ENCODE peak calls at places on chromosome 22, in nine cellular contexts. D is AG10803; F is progenitor cell of endocrine pancreas; P is Calu3; A is BJ; C is MCF 10A; Q is stimulated activated naive CD8-positive, alpha-beta T cell treated with anti-CD3 and anti-CD28 coated beads, Interleukin-15, amount 100 ng/mL, for 72 hours; S is NCI-H460; Z is activated T-helper 1 cell treated with anti-CD3 and anti-CD28 coated beads, Interleukin-12 subunit alpha, Interleukin-12 subunit beta, Interleukin-2, Interleukin-4 antibody, amounts not matched to agents 30 ng/mL and 10 ng/mL and 1 ng/mL, durations not matched to agents 14 hours and 24 hours and 36 hours. R is an unnamed sample.

GRCh38 chr22:19105867-19106802 is 16.1 kb downstream of the DGCR2 start:
- DNase-seq in D (no peak), F (no peak), P (no peak), A (no peak), C (peak; percentile 35), Q (no peak), S (no peak), Z (no peak), R (peak; percentile 22)

GRCh38 chr22:24503137-24503850 is 8.2 kb downstream of the UPB1 start:
- DNase-seq in D (peak; percentile 56), F (no peak), P (peak; percentile 76), A (no peak), C (peak; percentile 67), Q (peak; percentile 40), S (peak; percentile 24), Z (no peak), R (peak; percentile 22)

GRCh38 chr22:19498866-19499190 is 19.1 kb downstream of the CDC45 start:
- DNase-seq in D (no peak), F (no peak), P (no peak), A (no peak), C (no peak), Q (no peak), S (no peak), Z (no peak), R (no peak)

GRCh38 chr22:27800250-27801131 is 1.1 kb downstream of the MN1 start:
- DNase-seq in D (no peak), F (no peak), P (peak; percentile 9), A (no peak), C (no peak), Q (no peak), S (no peak), Z (no peak), R (no peak)

GRCh38 chr22:28920757-28921584 is 37.6 kb downstream of the ZNRF3 start:
- DNase-seq in D (no peak), F (no peak), P (no peak), A (no peak), C (no peak), Q (no peak), S (no peak), Z (no peak), R (no peak)

GRCh38 chr22:47203554-47203991 is 441.1 kb downstream of the TBC1D22A start:
- DNase-seq in D (no peak), F (no peak), P (no peak), A (no peak), C (no peak), Q (no peak), S (no peak), Z (no peak), R (no peak)

GRCh38 chr22:27110985-27111451 is 453.6 kb downstream of the MIAT start:
- DNase-seq in D (peak; percentile 56), F (no peak), P (peak; percentile 27), A (no peak), C (no peak), Q (no peak), S (no peak), Z (no peak), R (no peak)

GRCh38 chr22:17896552-17896951 is 122.3 kb upstream of the BID start:
- DNase-seq in D (peak; percentile 17), F (peak; percentile 25), P (no peak), A (no peak), C (no peak), Q (no peak), S (no peak), Z (no peak), R (no peak)

GRCh38 chr22:44429941-44430587 is 68.0 kb downstream of the RTL6 start:
- DNase-seq in D (no peak), F (no peak), P (no peak), A (no peak), C (no peak), Q (no peak), S (no peak), Z (no peak), R (no peak)

GRCh38 chr22:29617922-29618629 is 14.6 kb downstream of the NF2 start:
- DNase-seq in D (peak; percentile 57), F (no peak), P (peak; percentile 59), A (no peak), C (peak; percentile 32), Q (no peak), S (no peak), Z (no peak), R (no peak)

GRCh38 chr22:43440556-43440955 is 28.7 kb downstream of the MPPED1 start:
- DNase-seq in D (no peak), F (no peak), P (no peak), A (no peak), C (no peak), Q (no peak), S (no peak), Z (no peak), R (no peak)

GRCh38 chr22:42581762-42582716 is 28.3 kb downstream of the SERHL2 start:
- DNase-seq in D (peak; percentile 58), F (peak; percentile 58), P (peak; percentile 87), A (peak; percentile 5), C (peak; percentile 67), Q (peak; percentile 74), S (peak; percentile 41), Z (peak; percentile 77), R (peak; percentile 70)

GRCh38 chr22:22168190-22168940 is 76.2 kb upstream of the VPREB1 start:
- DNase-seq in D (peak; percentile 57), F (no peak), P (peak; percentile 49), A (no peak), C (peak; percentile 53), Q (peak; percentile 21), S (peak; percentile 51), Z (no peak), R (no peak)

GRCh38 chr22:30435674-30436126 is 10.1 kb downstream of the MTFP1 start:
- DNase-seq in D (no peak), F (no peak), P (no peak), A (no peak), C (no peak), Q (peak; percentile 69), S (peak; percentile 52), Z (peak; percentile 56), R (peak; percentile 79)

GRCh38 chr22:26616650-26617049 is 1.2 kb downstream of the CRYBB1 start:
- DNase-seq in D (no peak), F (no peak), P (no peak), A (no peak), C (no peak), Q (no peak), S (no peak), Z (no peak), R (no peak)

GRCh38 chr22:39252461-39253391 is 7.9 kb upstream of the PDGFB start:
- DNase-seq in D (no peak), F (no peak), P (no peak), A (no peak), C (no peak), Q (no peak), S (no peak), Z (no peak), R (no peak)

GRCh38 chr22:29816539-29816938 is 21.5 kb downstream of the ASCC2 start:
- DNase-seq in D (peak; percentile 7), F (no peak), P (no peak), A (no peak), C (no peak), Q (no peak), S (no peak), Z (no peak), R (no peak)

GRCh38 chr22:40434101-40434500 is 63.7 kb downstream of the SGSM3 start:
- DNase-seq in D (peak; percentile 23), F (no peak), P (no peak), A (no peak), C (no peak), Q (no peak), S (no peak), Z (no peak), R (no peak)

GRCh38 chr22:31734512-31734911 is 15.4 kb downstream of the PRR14L start:
- DNase-seq in D (peak; percentile 75), F (no peak), P (no peak), A (peak; percentile 40), C (peak; percentile 54), Q (no peak), S (no peak), Z (no peak), R (no peak)

GRCh38 chr22:47289316-47289985 is 527.0 kb downstream of the TBC1D22A start:
- DNase-seq in D (no peak), F (no peak), P (no peak), A (no peak), C (no peak), Q (no peak), S (no peak), Z (no peak), R (no peak)

GRCh38 chr22:25386538-25386884 is 167.1 kb downstream of the CRYBB2 start:
- DNase-seq in D (no peak), F (no peak), P (no peak), A (no peak), C (no peak), Q (no peak), S (no peak), Z (no peak), R (no peak)

GRCh38 chr22:24428751-24429410 is 1.5 kb downstream of the ADORA2A start:
- DNase-seq in D (no peak), F (no peak), P (no peak), A (no peak), C (no peak), Q (no peak), S (no peak), Z (no peak), R (no peak)

GRCh38 chr22:47484960-47485571 is 722.6 kb downstream of the TBC1D22A start:
- DNase-seq in D (no peak), F (no peak), P (no peak), A (no peak), C (no peak), Q (no peak), S (no peak), Z (no peak), R (no peak)

GRCh38 chr22:43435851-43436535 is 24.2 kb downstream of the MPPED1 start:
- DNase-seq in D (no peak), F (no peak), P (peak; percentile 38), A (no peak), C (peak; percentile 4), Q (no peak), S (no peak), Z (no peak), R (no peak)

GRCh38 chr22:41821449-41822030 is 11.4 kb upstream of the SREBF2 start:
- DNase-seq in D (no peak), F (no peak), P (no peak), A (no peak), C (no peak), Q (no peak), S (no peak), Z (no peak), R (no peak)

GRCh38 chr22:19983701-19984100 is 32.9 kb downstream of the ARVCF start:
- DNase-seq in D (no peak), F (no peak), P (no peak), A (no peak), C (no peak), Q (no peak), S (no peak), Z (no peak), R (no peak)

GRCh38 chr22:47724030-47724429 is 961.6 kb downstream of the TBC1D22A start:
- DNase-seq in D (no peak), F (no peak), P (no peak), A (no peak), C (no peak), Q (no peak), S (no peak), Z (no peak), R (no peak)

GRCh38 chr22:45742866-45743450 is 71.3 kb downstream of the ATXN10 start:
- DNase-seq in D (peak; percentile 76), F (no peak), P (peak; percentile 73), A (peak; percentile 14), C (peak; percentile 79), Q (no peak), S (peak; percentile 24), Z (no peak), R (no peak)

GRCh38 chr22:43723816-43724215 is 88.3 kb downstream of the EFCAB6 start:
- DNase-seq in D (peak; percentile 16), F (no peak), P (no peak), A (no peak), C (no peak), Q (no peak), S (no peak), Z (no peak), R (no peak)

GRCh38 chr22:27801616-27802388 is at the start of gene MN1:
- DNase-seq in D (no peak), F (peak; percentile 38), P (peak; percentile 54), A (no peak), C (no peak), Q (peak; percentile 37), S (peak; percentile 26), Z (peak; percentile 2), R (no peak)

GRCh38 chr22:31233001-31233400 is 20.9 kb downstream of the LIMK2 start:
- DNase-seq in D (no peak), F (no peak), P (no peak), A (no peak), C (no peak), Q (no peak), S (no peak), Z (no peak), R (no peak)

R was measured in effector memory CD4-positive, alpha-beta T cell.